ENCODE peak calls at places on chromosomes 1 and 21, in seven cellular contexts. C is mesenchymal stem cell, R is IMR-90, M is HCT116, Y is A549, G is astrocyte, I is OCI-LY7. S is an unnamed sample.

GRCh38 chr1:74180490-74180889 is 17.5 kb downstream of the LRRIQ3 start:
- DNase-seq in M (no peak), R (peak), C (peak), G (peak), I (no peak), Y (no peak), S (no peak)

GRCh38 chr21:32947736-32948135 is 78.0 kb upstream of the OLIG2 start:
- DNase-seq in C (no peak), R (no peak), Y (no peak), G (no peak), M (no peak), I (no peak), S (no peak)

GRCh38 chr1:218374401-218374848 is 29.3 kb downstream of the TGFB2 start:
- DNase-seq in Y (no peak), G (no peak), M (no peak), C (peak), R (peak), I (no peak), S (no peak)

GRCh38 chr1:64241069-64241468 is 37.6 kb downstream of the UBE2U start:
- DNase-seq in Y (no peak), G (no peak), I (no peak), M (no peak), R (no peak), C (no peak), S (no peak)

GRCh38 chr1:67005068-67005467 is 48.9 kb downstream of the SLC35D1 start:
- DNase-seq in I (no peak), G (no peak), C (no peak), R (no peak), M (no peak), Y (no peak), S (no peak)

GRCh38 chr1:54227836-54228435 is 28.0 kb downstream of the MRPL37 start:
- DNase-seq in M (no peak), C (no peak), I (no peak), R (no peak), Y (no peak), G (no peak), S (peak)

GRCh38 chr1:18452550-18452949 is 28.2 kb upstream of the KLHDC7A start:
- DNase-seq in M (peak), C (no peak), G (no peak), I (peak), R (no peak), Y (peak), S (no peak)

GRCh38 chr1:208933984-208934525 is 649.5 kb upstream of the CAMK1G start:
- DNase-seq in I (no peak), M (no peak), G (no peak), C (no peak), R (no peak), Y (no peak), S (no peak)

GRCh38 chr1:211381481-211382181 is 55.0 kb downstream of the TRAF5 start:
- DNase-seq in G (no peak), Y (no peak), C (no peak), M (no peak), I (no peak), R (no peak), S (no peak)

GRCh38 chr21:27759820-27760219 is 792.9 kb upstream of the ADAMTS5 start:
- DNase-seq in C (no peak), I (no peak), R (no peak), Y (no peak), M (no peak), G (no peak), S (no peak)

GRCh38 chr1:38026592-38027200 is 14.2 kb downstream of the UTP11 start:
- DNase-seq in C (peak), I (peak), M (no peak), G (peak), R (peak), Y (peak), S (peak)

GRCh38 chr1:209835782-209836298 is 8.1 kb downstream of the UTP25 start:
- DNase-seq in G (peak), I (no peak), M (no peak), Y (no peak), R (peak), C (no peak), S (no peak)

GRCh38 chr1:109397451-109398342 is at the start of gene SORT1:
- DNase-seq in R (peak), G (peak), M (peak), I (peak), Y (peak), C (peak), S (peak)

GRCh38 chr1:52209429-52209828 is 67.5 kb downstream of the ZFYVE9 start:
- DNase-seq in G (no peak), Y (no peak), I (no peak), M (no peak), R (no peak), C (no peak), S (no peak)

GRCh38 chr1:151157067-151157531 is 650 bp downstream of the TNFAIP8L2 start:
- DNase-seq in G (no peak), R (no peak), Y (no peak), M (no peak), I (peak), C (no peak), S (no peak)

GRCh38 chr1:94542088-94542671 is 621 bp upstream of the F3 start:
- DNase-seq in I (no peak), Y (no peak), M (no peak), R (peak), G (peak), C (peak), S (peak)

GRCh38 chr1:80448081-80448480 is 1352.7 kb upstream of the ADGRL2 start:
- DNase-seq in R (peak), I (no peak), G (peak), M (no peak), C (no peak), Y (no peak), S (no peak)

GRCh38 chr1:202968895-202969295 is 1.8 kb upstream of the CYB5R1 start:
- DNase-seq in R (peak), I (peak), M (peak), G (peak), Y (peak), C (peak), S (peak)

GRCh38 chr1:151834239-151834638 is 2.6 kb upstream of the RORC start:
- DNase-seq in Y (no peak), C (no peak), I (no peak), M (no peak), G (no peak), R (no peak), S (no peak)

GRCh38 chr1:177181280-177181630 is 10.5 kb downstream of the BRINP2 start:
- DNase-seq in M (no peak), G (no peak), R (no peak), I (no peak), Y (no peak), C (no peak), S (no peak)

GRCh38 chr1:117683571-117684285 is 77.9 kb downstream of the TENT5C start:
- DNase-seq in M (no peak), I (peak), C (peak), Y (no peak), G (peak), R (peak), S (no peak)

GRCh38 chr1:200668514-200669313 is 993 bp downstream of the DDX59 start:
- DNase-seq in I (no peak), R (no peak), G (no peak), Y (no peak), M (no peak), C (peak), S (no peak)

GRCh38 chr1:188343914-188344313 is 1515.2 kb downstream of the PLA2G4A start:
- DNase-seq in I (no peak), Y (no peak), C (no peak), M (no peak), G (no peak), R (no peak), S (no peak)

GRCh38 chr21:33047231-33047630 is 21.5 kb downstream of the OLIG2 start:
- DNase-seq in M (no peak), G (peak), C (no peak), R (peak), Y (no peak), I (no peak), S (peak)

GRCh38 chr1:183215936-183216335 is 29.9 kb downstream of the LAMC2 start:
- DNase-seq in C (no peak), R (no peak), M (no peak), G (no peak), Y (no peak), I (no peak), S (no peak)

DNA sequence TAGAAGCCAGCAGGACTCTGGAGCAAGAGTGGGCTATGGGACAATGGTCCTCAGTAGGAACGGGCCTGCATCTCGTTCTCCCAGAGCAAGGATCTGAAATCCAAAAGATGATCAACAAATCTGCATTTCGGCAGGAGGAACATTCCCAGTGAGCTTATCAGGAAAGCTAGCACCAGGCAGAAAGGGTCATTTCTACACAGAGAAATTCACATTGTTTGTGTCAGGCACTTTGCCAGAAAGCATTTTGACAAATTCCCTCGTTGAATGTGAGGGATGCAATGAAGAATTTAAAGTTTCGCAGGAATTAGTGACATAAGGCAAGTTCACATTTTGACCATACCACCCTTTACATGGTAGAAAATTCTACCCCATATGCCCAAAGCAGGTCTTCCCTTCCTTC is 31.6 kb upstream of the ETS2 start:
- DNase-seq in G (no peak), M (no peak), R (no peak), C (no peak), I (no peak), Y (no peak), S (no peak)
- H3K4me2 ChIP-seq in G (peak), M (peak), R (peak), C (no peak), I (no peak), Y (peak), S (peak)

DNA sequence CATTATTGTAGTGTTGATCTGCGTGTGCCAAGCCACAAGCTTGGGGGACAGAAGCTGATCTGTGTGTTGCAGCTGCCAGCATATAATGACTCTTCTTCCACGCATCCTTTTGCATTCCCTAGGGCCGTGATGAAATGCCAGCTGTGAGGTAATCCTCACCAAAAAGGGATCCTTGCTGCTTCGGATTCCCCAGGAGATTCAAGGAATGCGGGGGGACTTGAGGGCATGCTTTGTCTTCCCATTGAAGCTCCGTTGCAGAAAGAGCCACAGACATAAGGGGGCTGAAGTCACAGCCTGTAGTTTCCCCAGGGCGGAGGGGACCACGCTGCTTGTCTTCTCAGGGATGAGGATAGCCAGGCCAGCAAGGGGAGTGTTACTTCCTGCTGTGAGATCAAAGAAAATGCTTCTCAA is 281.6 kb upstream of the FMN2 start:
- DNase-seq in G (peak), M (no peak), C (peak), Y (no peak), R (no peak), I (no peak), S (no peak)
- H3K4me2 ChIP-seq in G (no peak), M (no peak), C (no peak), Y (no peak), R (no peak), I (no peak), S (no peak)

GRCh38 chr1:180540697-180541594 is 17.8 kb upstream of the OVAAL start:
- DNase-seq in C (no peak), M (no peak), Y (no peak), I (no peak), R (peak), G (peak), S (peak)
- H3K4me2 ChIP-seq in C (no peak), M (no peak), Y (no peak), I (no peak), R (no peak), G (peak), S (peak)

GRCh38 chr1:206651014-206651413 is 15.7 kb downstream of the DYRK3 start:
- DNase-seq in M (no peak), I (no peak), Y (no peak), C (no peak), R (no peak), G (no peak), S (no peak)
- H3K4me2 ChIP-seq in M (no peak), I (no peak), Y (no peak), C (no peak), R (no peak), G (no peak), S (no peak)

DNA sequence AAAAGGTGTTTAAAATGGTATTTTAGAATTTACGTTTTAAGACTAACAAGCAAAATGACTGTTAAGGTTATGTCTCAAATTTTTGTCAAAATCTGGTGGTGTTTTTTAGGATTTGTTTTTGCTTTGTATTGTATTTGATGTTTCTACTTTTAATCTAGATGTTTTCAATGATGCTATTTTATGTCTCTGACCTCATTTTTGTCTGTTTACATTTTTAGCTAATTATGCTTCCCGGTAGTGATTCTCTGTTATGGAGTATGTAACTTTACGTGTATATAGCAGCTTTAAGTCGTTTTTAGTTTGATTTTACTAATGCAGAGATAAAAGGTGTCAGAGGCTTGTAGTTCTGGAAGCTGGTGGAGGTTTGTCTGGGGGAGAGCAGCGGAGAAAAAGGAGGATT is 71.8 kb downstream of the PRDM2 start:
- DNase-seq in G (no peak), I (no peak), C (no peak), R (no peak), M (no peak), Y (no peak), S (no peak)
- H3K4me2 ChIP-seq in G (no peak), I (no peak), C (no peak), R (peak), M (no peak), Y (no peak), S (no peak)

GRCh38 chr1:185969524-185969991 is 235.4 kb downstream of the HMCN1 start:
- DNase-seq in R (peak), G (peak), I (no peak), Y (no peak), M (no peak), C (no peak), S (no peak)
- H3K4me2 ChIP-seq in R (peak), G (peak), I (no peak), Y (peak), M (no peak), C (no peak), S (peak)

GRCh38 chr1:2137257-2138121 is 57.1 kb downstream of the FAAP20 start:
- DNase-seq in Y (no peak), G (no peak), C (no peak), M (no peak), I (no peak), R (no peak), S (peak)
- H3K4me2 ChIP-seq in Y (no peak), G (no peak), C (no peak), M (no peak), I (no peak), R (no peak), S (no peak)

DNA sequence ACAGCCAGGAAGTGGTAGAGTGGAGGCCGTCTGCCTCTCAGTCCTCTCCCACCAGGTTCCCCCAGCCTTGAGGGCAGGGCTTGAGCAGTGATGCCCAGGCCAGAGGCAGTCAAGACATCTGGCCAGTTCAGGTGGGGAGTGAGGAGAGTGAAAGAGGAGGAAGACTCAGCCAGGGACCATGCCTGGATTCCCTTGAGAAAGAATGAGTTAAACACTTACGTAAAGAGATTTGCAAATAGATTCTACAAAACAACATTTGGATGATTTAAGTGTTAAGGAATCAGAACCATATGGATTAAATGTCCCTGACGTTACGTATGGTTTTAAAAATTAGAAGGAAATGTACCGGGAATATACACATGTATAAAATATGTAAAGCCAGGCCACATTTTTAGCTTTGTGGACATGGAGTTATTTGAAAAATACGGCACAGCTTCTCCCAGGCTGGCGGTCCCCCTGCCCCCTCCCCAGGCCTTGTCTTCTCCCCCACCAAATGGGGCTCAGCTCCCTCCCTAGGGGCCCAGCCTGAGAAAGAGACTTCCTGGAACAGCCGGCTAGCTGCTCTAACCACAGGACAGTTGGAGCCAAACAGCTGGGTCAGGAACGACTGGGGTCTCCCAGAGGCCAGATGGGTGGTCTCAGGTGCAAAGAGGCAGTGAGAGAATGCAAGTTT is 188.3 kb upstream of the EDN2 start:
- DNase-seq in R (peak), Y (no peak), G (peak), C (no peak), I (no peak), M (no peak), S (no peak)
- H3K4me2 ChIP-seq in R (peak), Y (peak), G (peak), C (no peak), I (peak), M (peak), S (peak)

GRCh38 chr1:228734881-228735801 is at the start of gene RHOU:
- DNase-seq in R (peak), G (peak), M (peak), Y (peak), I (no peak), C (peak), S (peak)
- H3K4me2 ChIP-seq in R (peak), G (peak), M (peak), Y (peak), I (no peak), C (peak), S (peak)

S was measured in osteoblast.